ENCODE peak calls at places on chromosomes 5 and 9, in five cellular contexts. One of them, this sample, is unnamed.

GRCh38 chr5:133919148-133920136 is 49.0 kb downstream of the C5orf15 start:
- DNase-seq in endothelial cell of umbilical vein: no peak
- DNase-seq in GM12891: no peak
- DNase-seq in HepG2: no peak
- DNase-seq in stomach: no peak
- DNase-seq in this sample: no peak

GRCh38 chr5:16492398-16493175 is 27.0 kb upstream of the ZNF622 start:
- DNase-seq in stomach: peak; percentile 44
- DNase-seq in GM12891: no peak
- DNase-seq in HepG2: no peak
- DNase-seq in endothelial cell of umbilical vein: no peak
- DNase-seq in this sample: peak; percentile 68

GRCh38 chr5:66769839-66770617 is 173.8 kb downstream of the MAST4 start:
- DNase-seq in HepG2: peak; percentile 5
- DNase-seq in GM12891: no peak
- DNase-seq in stomach: no peak
- DNase-seq in endothelial cell of umbilical vein: no peak
- DNase-seq in this sample: peak; percentile 8

GRCh38 chr9:4381744-4382143 is 81.9 kb upstream of the GLIS3 start:
- DNase-seq in HepG2: no peak
- DNase-seq in endothelial cell of umbilical vein: no peak
- DNase-seq in stomach: no peak
- DNase-seq in GM12891: no peak
- DNase-seq in this sample: no peak

GRCh38 chr5:6826756-6827155 is 113.5 kb downstream of the TENT4A start:
- DNase-seq in endothelial cell of umbilical vein: no peak
- DNase-seq in stomach: no peak
- DNase-seq in GM12891: no peak
- DNase-seq in HepG2: no peak
- DNase-seq in this sample: no peak

GRCh38 chr9:103537426-103537825 is 542.3 kb downstream of the CYLC2 start:
- DNase-seq in GM12891: no peak
- DNase-seq in endothelial cell of umbilical vein: no peak
- DNase-seq in stomach: no peak
- DNase-seq in HepG2: no peak
- DNase-seq in this sample: no peak

GRCh38 chr9:127754099-127754760 is 19.1 kb upstream of the TOR2A start:
- DNase-seq in GM12891: no peak
- DNase-seq in HepG2: no peak
- DNase-seq in endothelial cell of umbilical vein: no peak
- DNase-seq in stomach: no peak
- DNase-seq in this sample: no peak

GRCh38 chr9:134353539-134353938 is 27.3 kb downstream of the RXRA start:
- DNase-seq in stomach: no peak
- DNase-seq in HepG2: no peak
- DNase-seq in endothelial cell of umbilical vein: no peak
- DNase-seq in GM12891: no peak
- DNase-seq in this sample: no peak

GRCh38 chr9:42852133-42852532 is 668.7 kb downstream of the SPATA31A6 start:
- DNase-seq in stomach: no peak
- DNase-seq in GM12891: no peak
- DNase-seq in endothelial cell of umbilical vein: no peak
- DNase-seq in HepG2: peak; percentile 52
- DNase-seq in this sample: no peak

GRCh38 chr5:82661933-82662332 is 383.8 kb upstream of the RPS23 start:
- DNase-seq in stomach: no peak
- DNase-seq in GM12891: no peak
- DNase-seq in HepG2: no peak
- DNase-seq in endothelial cell of umbilical vein: no peak
- DNase-seq in this sample: no peak

GRCh38 chr5:143550985-143551630 is 147.6 kb upstream of the NR3C1 start:
- DNase-seq in endothelial cell of umbilical vein: no peak
- DNase-seq in HepG2: no peak
- DNase-seq in stomach: no peak
- DNase-seq in GM12891: no peak
- DNase-seq in this sample: no peak

GRCh38 chr5:38582662-38583061 is 26.2 kb upstream of the LIFR start:
- DNase-seq in HepG2: no peak
- DNase-seq in endothelial cell of umbilical vein: no peak
- DNase-seq in GM12891: no peak
- DNase-seq in stomach: no peak
- DNase-seq in this sample: no peak

GRCh38 chr5:108530706-108531105 is 148.8 kb upstream of the FBXL17 start:
- DNase-seq in HepG2: no peak
- DNase-seq in GM12891: no peak
- DNase-seq in endothelial cell of umbilical vein: no peak
- DNase-seq in stomach: no peak
- DNase-seq in this sample: no peak

GRCh38 chr5:81626524-81626923 is 124.4 kb downstream of the SSBP2 start:
- DNase-seq in HepG2: peak; percentile 32
- DNase-seq in GM12891: no peak
- DNase-seq in stomach: no peak
- DNase-seq in endothelial cell of umbilical vein: peak; percentile 86
- DNase-seq in this sample: no peak

GRCh38 chr9:135242406-135242805 is 154.9 kb downstream of the OLFM1 start:
- DNase-seq in HepG2: no peak
- DNase-seq in stomach: no peak
- DNase-seq in GM12891: no peak
- DNase-seq in endothelial cell of umbilical vein: no peak
- DNase-seq in this sample: no peak

GRCh38 chr5:130126748-130127147 is 222.5 kb downstream of the CHSY3 start:
- DNase-seq in HepG2: no peak
- DNase-seq in stomach: no peak
- DNase-seq in endothelial cell of umbilical vein: no peak
- DNase-seq in GM12891: no peak
- DNase-seq in this sample: no peak

GRCh38 chr9:37364751-37365360 is 57.6 kb upstream of the GRHPR start:
- DNase-seq in GM12891: no peak
- DNase-seq in HepG2: no peak
- DNase-seq in stomach: no peak
- DNase-seq in endothelial cell of umbilical vein: peak; percentile 10
- DNase-seq in this sample: peak; percentile 18

GRCh38 chr9:88753691-88754367 is 218.9 kb downstream of the NXNL2 start:
- DNase-seq in endothelial cell of umbilical vein: peak; percentile 90
- DNase-seq in HepG2: no peak
- DNase-seq in GM12891: no peak
- DNase-seq in stomach: no peak
- DNase-seq in this sample: no peak

GRCh38 chr9:117656007-117656406 is 48.2 kb upstream of the TLR4 start:
- DNase-seq in stomach: no peak
- DNase-seq in GM12891: no peak
- DNase-seq in HepG2: no peak
- DNase-seq in endothelial cell of umbilical vein: no peak
- DNase-seq in this sample: no peak

GRCh38 chr9:134897584-134898170 is 17.1 kb downstream of the FCN2 start:
- DNase-seq in HepG2: no peak
- DNase-seq in GM12891: no peak
- DNase-seq in stomach: no peak
- DNase-seq in endothelial cell of umbilical vein: peak; percentile 59
- DNase-seq in this sample: no peak

GRCh38 chr9:137967280-137967943 is 89.8 kb downstream of the CACNA1B start:
- DNase-seq in stomach: peak; percentile 11
- DNase-seq in GM12891: no peak
- DNase-seq in endothelial cell of umbilical vein: no peak
- DNase-seq in HepG2: no peak
- DNase-seq in this sample: no peak

GRCh38 chr9:4750021-4750673 is 9.1 kb upstream of the AK3 start:
- DNase-seq in HepG2: no peak
- DNase-seq in endothelial cell of umbilical vein: peak; percentile 57
- DNase-seq in GM12891: no peak
- DNase-seq in stomach: no peak
- DNase-seq in this sample: no peak

GRCh38 chr5:91977599-91977998 is 594.5 kb upstream of the ARRDC3 start:
- DNase-seq in HepG2: no peak
- DNase-seq in GM12891: no peak
- DNase-seq in endothelial cell of umbilical vein: no peak
- DNase-seq in stomach: no peak
- DNase-seq in this sample: no peak

GRCh38 chr5:126597156-126597555 is 2.1 kb upstream of the ALDH7A1 start:
- DNase-seq in HepG2: peak; percentile 83
- DNase-seq in GM12891: no peak
- DNase-seq in stomach: no peak
- DNase-seq in endothelial cell of umbilical vein: peak; percentile 92
- DNase-seq in this sample: no peak

GRCh38 chr5:56026863-56027300 is 32.1 kb upstream of the IL6ST start:
- DNase-seq in HepG2: no peak
- DNase-seq in endothelial cell of umbilical vein: no peak
- DNase-seq in GM12891: no peak
- DNase-seq in stomach: no peak
- DNase-seq in this sample: no peak

GRCh38 chr5:143594913-143595818 is 191.7 kb upstream of the NR3C1 start:
- DNase-seq in HepG2: peak; percentile 98
- DNase-seq in GM12891: no peak
- DNase-seq in stomach: no peak
- DNase-seq in endothelial cell of umbilical vein: no peak
- DNase-seq in this sample: no peak

GRCh38 chr9:69175488-69175872 is 1.4 kb downstream of the TJP2 start:
- DNase-seq in endothelial cell of umbilical vein: no peak
- DNase-seq in stomach: no peak
- DNase-seq in GM12891: no peak
- DNase-seq in HepG2: no peak
- DNase-seq in this sample: no peak

GRCh38 chr5:173665326-173665725 is 48.9 kb upstream of the BOD1 start:
- DNase-seq in GM12891: no peak
- DNase-seq in endothelial cell of umbilical vein: no peak
- DNase-seq in stomach: no peak
- DNase-seq in HepG2: no peak
- DNase-seq in this sample: no peak
- TF ChIP-seq POLR2AphosphoS5 in GM12891: no peak
- TF ChIP-seq POLR2AphosphoS5 in endothelial cell of umbilical vein: no peak
- TF ChIP-seq POLR2AphosphoS5 in stomach: no peak
- TF ChIP-seq POLR2AphosphoS5 in HepG2: no peak
- TF ChIP-seq POLR2AphosphoS5 in this sample: no peak

DNA sequence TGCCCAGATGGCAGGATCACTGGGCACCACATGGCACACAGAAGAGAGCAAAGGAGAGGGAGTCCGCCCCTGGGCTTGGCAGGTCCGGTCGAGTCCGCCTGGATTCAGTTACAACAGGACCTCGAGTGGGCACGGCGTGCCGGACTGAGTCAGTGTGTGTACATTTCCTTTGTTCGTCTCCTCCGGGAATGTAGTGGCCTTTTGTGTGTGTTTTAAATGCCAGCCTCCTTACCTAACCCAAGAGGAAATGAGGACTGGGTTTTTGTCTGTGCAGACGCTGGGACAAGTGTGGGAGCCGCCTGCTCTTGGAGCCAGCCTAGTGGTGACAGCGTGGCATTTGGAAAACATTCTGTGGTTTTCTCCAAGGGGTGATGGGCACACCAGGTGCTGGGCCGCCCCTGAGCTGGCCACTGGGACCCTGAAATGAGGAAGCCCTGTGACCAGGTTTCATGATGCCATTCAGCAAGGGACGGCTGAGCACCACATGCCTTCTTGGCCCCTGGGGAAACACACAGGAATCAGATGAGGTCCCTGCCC is 9.6 kb downstream of the NEK6 start:
- DNase-seq in GM12891: no peak
- DNase-seq in HepG2: no peak
- DNase-seq in endothelial cell of umbilical vein: peak; percentile 89
- DNase-seq in stomach: peak; percentile 91
- DNase-seq in this sample: peak; percentile 73
- TF ChIP-seq POLR2AphosphoS5 in GM12891: no peak
- TF ChIP-seq POLR2AphosphoS5 in HepG2: no peak
- TF ChIP-seq POLR2AphosphoS5 in endothelial cell of umbilical vein: peak; percentile 93
- TF ChIP-seq POLR2AphosphoS5 in stomach: peak; percentile 13
- TF ChIP-seq POLR2AphosphoS5 in this sample: peak; percentile 41

GRCh38 chr9:110125207-110125751 is 82.7 kb downstream of the C9orf152 start:
- DNase-seq in stomach: peak; percentile 86
- DNase-seq in GM12891: no peak
- DNase-seq in endothelial cell of umbilical vein: peak; percentile 81
- DNase-seq in HepG2: peak; percentile 95
- DNase-seq in this sample: peak; percentile 93
- TF ChIP-seq POLR2AphosphoS5 in stomach: peak; percentile 88
- TF ChIP-seq POLR2AphosphoS5 in GM12891: no peak
- TF ChIP-seq POLR2AphosphoS5 in endothelial cell of umbilical vein: no peak
- TF ChIP-seq POLR2AphosphoS5 in HepG2: peak; percentile 72
- TF ChIP-seq POLR2AphosphoS5 in this sample: peak; percentile 86

GRCh38 chr5:112205840-112206239 is 213.2 kb downstream of the EPB41L4A start:
- DNase-seq in GM12891: no peak
- DNase-seq in HepG2: no peak
- DNase-seq in stomach: no peak
- DNase-seq in endothelial cell of umbilical vein: no peak
- DNase-seq in this sample: no peak
- TF ChIP-seq POLR2AphosphoS5 in GM12891: no peak
- TF ChIP-seq POLR2AphosphoS5 in HepG2: no peak
- TF ChIP-seq POLR2AphosphoS5 in stomach: no peak
- TF ChIP-seq POLR2AphosphoS5 in endothelial cell of umbilical vein: no peak
- TF ChIP-seq POLR2AphosphoS5 in this sample: no peak

DNA sequence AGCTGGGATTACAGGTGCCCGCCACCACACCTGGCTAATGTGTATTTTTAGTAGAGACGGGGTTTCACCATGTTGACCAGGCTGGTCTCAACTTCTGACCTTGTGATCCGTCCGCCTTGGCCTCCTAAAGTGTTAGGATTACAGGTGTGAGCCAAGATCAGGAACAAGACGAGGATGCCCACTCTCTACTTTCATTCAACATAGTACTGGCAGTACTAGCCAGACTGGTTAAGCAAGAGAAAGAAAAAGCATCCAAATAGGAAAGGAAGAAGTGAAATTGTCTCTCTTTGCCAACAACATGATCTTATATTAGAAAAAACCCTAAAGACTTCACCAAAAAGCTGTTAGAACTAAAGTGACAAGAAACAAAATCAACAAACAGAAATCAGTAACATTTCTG is 7.4 kb upstream of the ENDOG start:
- DNase-seq in endothelial cell of umbilical vein: no peak
- DNase-seq in GM12891: no peak
- DNase-seq in stomach: no peak
- DNase-seq in HepG2: no peak
- DNase-seq in this sample: no peak
- TF ChIP-seq POLR2AphosphoS5 in endothelial cell of umbilical vein: no peak
- TF ChIP-seq POLR2AphosphoS5 in GM12891: no peak
- TF ChIP-seq POLR2AphosphoS5 in stomach: no peak
- TF ChIP-seq POLR2AphosphoS5 in HepG2: no peak
- TF ChIP-seq POLR2AphosphoS5 in this sample: no peak